ENCODE peak calls at places on chromosomes 4 and X, in four cellular contexts. Z is AG04450, B is A673, M is epithelial cell of esophagus. L is an unnamed sample.

GRCh38 chr4:174018236-174018635 is 265.2 kb downstream of the FBXO8 start:
- DNase-seq in Z (no peak), B (no peak), M (no peak), L (no peak)

GRCh38 chr4:61555789-61556188 is 355.7 kb downstream of the ADGRL3 start:
- DNase-seq in Z (no peak), B (no peak), M (peak), L (no peak)

GRCh38 chrX:23381688-23382087 is 47.0 kb downstream of the PTCHD1 start:
- DNase-seq in Z (no peak), B (no peak), M (no peak), L (no peak)

GRCh38 chr4:52659016-52659721 is at the start of gene USP46:
- DNase-seq in Z (peak), B (peak), M (peak), L (no peak)

GRCh38 chrX:23803931-23804381 is 21.0 kb downstream of the SAT1 start:
- DNase-seq in Z (no peak), B (peak), M (peak), L (peak)

GRCh38 chrX:76555816-76556215 is 128.3 kb downstream of the MAGEE1 start:
- DNase-seq in Z (no peak), B (peak), M (peak), L (no peak)

GRCh38 chr4:152462715-152463114 is 73.2 kb downstream of the FBXW7 start:
- DNase-seq in Z (no peak), B (no peak), M (no peak), L (no peak)

GRCh38 chr4:99722006-99722405 is 64.4 kb upstream of the C4orf54 start:
- DNase-seq in Z (no peak), B (peak), M (peak), L (peak)

GRCh38 chrX:151384807-151385206 is 12.2 kb upstream of the VMA21 start:
- DNase-seq in Z (no peak), B (no peak), M (no peak), L (no peak)

GRCh38 chr4:88318751-88319350 is 34.5 kb upstream of the PPM1K start:
- DNase-seq in Z (no peak), B (no peak), M (peak), L (no peak)

GRCh38 chrX:124212622-124213021 is 119.8 kb upstream of the TEX13D start:
- DNase-seq in Z (no peak), B (no peak), M (peak), L (no peak)

GRCh38 chr4:149999485-150000074 is 78.7 kb upstream of the DCLK2 start:
- DNase-seq in Z (peak), B (peak), M (peak), L (no peak)

GRCh38 chr4:73086095-73086869 is 16.8 kb upstream of the COX18 start:
- DNase-seq in Z (no peak), B (no peak), M (no peak), L (no peak)

GRCh38 chr4:140252144-140252741 is 98.3 kb upstream of the MAML3 start:
- DNase-seq in Z (no peak), B (peak), M (peak), L (no peak)

GRCh38 chr4:81565137-81565870 is 93.6 kb upstream of the RASGEF1B start:
- DNase-seq in Z (no peak), B (no peak), M (peak), L (no peak)

GRCh38 chr4:77538574-77539157 is 67.0 kb upstream of the CXCL13 start:
- DNase-seq in Z (no peak), B (no peak), M (peak), L (peak)

GRCh38 chr4:11485926-11486325 is 57.2 kb upstream of the HS3ST1 start:
- DNase-seq in Z (no peak), B (no peak), M (no peak), L (no peak)

GRCh38 chr4:11487876-11488545 is 59.3 kb upstream of the HS3ST1 start:
- DNase-seq in Z (no peak), B (no peak), M (peak), L (no peak)

GRCh38 chr4:11489449-11490083 is 60.9 kb upstream of the HS3ST1 start:
- DNase-seq in Z (no peak), B (no peak), M (peak), L (no peak)

GRCh38 chr4:11487139-11487538 is 58.4 kb upstream of the HS3ST1 start:
- DNase-seq in Z (no peak), B (no peak), M (no peak), L (no peak)

DNA sequence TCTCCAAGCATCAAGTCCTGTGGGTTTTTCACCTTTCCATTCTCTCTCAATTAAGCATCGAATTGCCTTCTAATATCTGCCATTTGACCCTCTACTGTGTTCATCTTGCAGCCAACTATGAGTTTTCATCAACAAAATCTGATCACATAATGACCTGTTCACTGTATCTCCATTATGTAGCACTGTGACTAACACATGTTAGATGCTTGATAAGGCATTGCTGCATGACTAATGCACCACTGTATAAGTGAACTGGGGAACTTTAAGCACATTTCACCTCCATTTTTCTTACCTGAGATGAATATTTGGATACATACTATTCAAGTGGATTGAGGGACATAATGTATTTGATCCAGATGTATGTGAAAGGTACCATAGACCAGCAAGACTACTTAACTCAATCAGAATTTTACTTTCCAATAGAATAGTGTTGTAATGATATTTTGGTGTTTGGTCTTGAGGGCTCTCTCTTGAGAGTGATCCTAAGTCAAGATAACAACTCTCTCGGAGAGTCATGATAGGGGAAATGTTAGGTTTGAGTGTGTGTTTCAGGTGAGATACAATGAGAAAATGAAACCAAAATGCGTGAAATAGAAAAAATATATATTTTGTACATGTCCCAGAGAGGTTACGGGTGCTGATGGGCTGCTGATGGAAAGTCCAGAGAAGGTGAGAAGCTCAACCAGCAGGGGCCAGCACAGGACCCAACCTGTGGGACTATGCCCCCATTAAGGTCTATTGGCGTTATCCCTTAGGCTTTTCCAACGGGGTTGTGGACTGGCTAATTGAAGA is 60.2 kb upstream of the HS3ST1 start:
- DNase-seq in Z (no peak), B (no peak), M (peak), L (no peak)
- TF ChIP-seq CTCF in Z (no peak), B (no peak), M (no peak), L (peak)

GRCh38 chrX:131901581-131901980 is 121.5 kb upstream of the STK26 start:
- DNase-seq in Z (no peak), B (no peak), M (no peak), L (no peak)

GRCh38 chrX:131895002-131895401 is 128.1 kb upstream of the STK26 start:
- DNase-seq in Z (no peak), B (no peak), M (peak), L (no peak)

DNA sequence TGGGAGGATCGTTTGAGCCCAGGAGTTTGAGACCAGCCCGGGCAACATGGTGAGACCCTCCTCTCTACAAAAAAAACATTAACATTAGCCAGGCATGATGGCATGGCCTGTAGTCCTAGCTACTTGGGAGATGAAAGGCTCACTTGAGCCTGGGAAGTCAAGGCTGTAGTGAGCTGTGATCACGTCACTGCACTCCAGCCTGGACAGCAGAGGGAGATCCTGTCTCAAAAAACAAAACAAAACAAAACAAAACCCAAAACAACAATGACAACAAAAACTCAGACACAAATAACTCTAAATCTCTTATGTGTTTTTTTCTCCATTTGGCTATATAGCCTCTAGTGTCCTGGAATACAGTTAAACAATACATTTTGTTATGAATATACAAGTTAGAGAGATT is 127.3 kb upstream of the STK26 start:
- DNase-seq in Z (no peak), B (no peak), M (no peak), L (no peak)
- TF ChIP-seq CTCF in Z (no peak), B (no peak), M (peak), L (no peak)

GRCh38 chr4:157808796-157809408 is 363.9 kb downstream of the GASK1B start:
- DNase-seq in Z (no peak), B (no peak), M (no peak), L (no peak)

GRCh38 chr4:157803441-157804168 is 369.2 kb downstream of the GASK1B start:
- DNase-seq in Z (no peak), B (peak), M (no peak), L (no peak)

GRCh38 chr4:157804169-157804543 is 368.7 kb downstream of the GASK1B start:
- DNase-seq in Z (no peak), B (no peak), M (no peak), L (no peak)

GRCh38 chr4:157806176-157806575 is 366.6 kb downstream of the GASK1B start:
- DNase-seq in Z (no peak), B (peak), M (no peak), L (no peak)

GRCh38 chr4:157804986-157805385 is 367.8 kb downstream of the GASK1B start:
- DNase-seq in Z (no peak), B (peak), M (peak), L (no peak)
- TF ChIP-seq CTCF in Z (peak), B (peak), M (peak), L (peak)

GRCh38 chr4:15001825-15002658 is at the start of gene CPEB2:
- DNase-seq in Z (peak), B (peak), M (peak), L (no peak)
- TF ChIP-seq CTCF in Z (no peak), B (no peak), M (no peak), L (no peak)

GRCh38 chr4:38184404-38184803 is 224.2 kb downstream of the PTTG2 start:
- DNase-seq in Z (no peak), B (no peak), M (no peak), L (no peak)
- TF ChIP-seq CTCF in Z (peak), B (no peak), M (peak), L (peak)

GRCh38 chrX:77597090-77597489 is 149.9 kb downstream of the FGF16 start:
- DNase-seq in Z (peak), B (peak), M (peak), L (peak)
- TF ChIP-seq CTCF in Z (peak), B (peak), M (peak), L (peak)

L was measured in epithelial cell of proximal tubule.